ENCODE peak calls at places on chromosomes 2 and 18, in seven cellular contexts. M, R, W, D, H, N and Q are unnamed samples. For H3K27me3, the result is how much of the 10 kb centered on the place peaks cover.

GRCh38 chr2:152627010-152627957 is 90.0 kb downstream of the PRPF40A start:
- DNase-seq in M (no peak), D (no peak), N (peak), W (no peak), R (no peak), H (no peak), Q (no peak)

GRCh38 chr2:6482256-6482655 is 383.5 kb downstream of the CMPK2 start:
- DNase-seq in W (no peak), H (no peak), N (no peak), R (no peak), M (no peak), D (no peak), Q (no peak)

GRCh38 chr2:231597014-231597611 is 4.4 kb downstream of the TEX44 start:
- DNase-seq in W (peak), D (no peak), M (no peak), H (peak), R (no peak), N (peak), Q (no peak)

GRCh38 chr2:225004531-225004930 is 37.7 kb downstream of the DOCK10 start:
- DNase-seq in N (peak), D (no peak), M (no peak), W (no peak), H (no peak), R (no peak), Q (no peak)

GRCh38 chr2:197889041-197889440 is 84.6 kb downstream of the PLCL1 start:
- DNase-seq in D (no peak), M (no peak), W (no peak), N (peak), R (no peak), H (no peak), Q (peak)

GRCh38 chr18:35383136-35383535 is 6.0 kb upstream of the ZNF396 start:
- DNase-seq in N (no peak), W (no peak), D (no peak), M (no peak), H (no peak), R (no peak), Q (no peak)

GRCh38 chr2:149648282-149649030 is 60.9 kb upstream of the MMADHC start:
- DNase-seq in M (peak), R (no peak), N (peak), H (no peak), W (no peak), D (no peak), Q (no peak)

GRCh38 chr18:49910986-49911385 is 97.7 kb upstream of the ACAA2 start:
- DNase-seq in M (no peak), W (no peak), D (no peak), N (no peak), R (peak), H (no peak), Q (no peak)

GRCh38 chr2:26088038-26088643 is 54.3 kb downstream of the RAB10 start:
- DNase-seq in R (no peak), H (no peak), M (no peak), D (peak), N (no peak), W (no peak), Q (no peak)

GRCh38 chr2:23524261-23524706 is 139.3 kb downstream of the KLHL29 start:
- DNase-seq in M (no peak), W (no peak), R (peak), N (peak), H (no peak), D (no peak), Q (no peak)

GRCh38 chr18:48848641-48849143 is 102.1 kb downstream of the SMAD7 start:
- DNase-seq in N (peak), D (no peak), R (peak), H (no peak), W (no peak), M (no peak), Q (no peak)

GRCh38 chr2:120486946-120487345 is 141.0 kb downstream of the INHBB start:
- DNase-seq in W (no peak), D (no peak), N (no peak), M (no peak), H (no peak), R (no peak), Q (no peak)

GRCh38 chr2:131016826-131017596 is 76.2 kb downstream of the FAM168B start:
- DNase-seq in W (no peak), D (no peak), H (no peak), M (no peak), R (peak), N (peak), Q (no peak)

GRCh38 chr2:23460228-23460627 is 75.2 kb downstream of the KLHL29 start:
- DNase-seq in N (no peak), H (no peak), M (no peak), W (no peak), D (no peak), R (no peak), Q (no peak)

GRCh38 chr2:228841877-228842276 is 429.2 kb downstream of the PID1 start:
- DNase-seq in M (no peak), D (no peak), R (no peak), H (no peak), W (no peak), N (no peak), Q (no peak)

GRCh38 chr2:148720501-148720998 is 76.0 kb downstream of the EPC2 start:
- DNase-seq in H (no peak), W (no peak), D (no peak), R (no peak), N (no peak), M (peak), Q (no peak)

GRCh38 chr2:207332473-207333212 is 166.9 kb upstream of the KLF7 start:
- DNase-seq in H (no peak), M (no peak), D (no peak), R (no peak), W (no peak), N (no peak), Q (no peak)

GRCh38 chr2:199136681-199137080 is 321.1 kb downstream of the SATB2 start:
- DNase-seq in N (peak), H (no peak), D (no peak), R (no peak), M (no peak), W (no peak), Q (no peak)

GRCh38 chr2:99279969-99280695 is 20.9 kb downstream of the LYG1 start:
- DNase-seq in M (no peak), D (no peak), H (no peak), N (no peak), R (no peak), W (no peak), Q (no peak)

GRCh38 chr2:1047485-1047884 is 96.8 kb downstream of the SNTG2 start:
- DNase-seq in H (no peak), N (no peak), D (no peak), R (no peak), W (no peak), M (no peak), Q (no peak)
- TF ChIP-seq CTCF in H (no peak), N (peak), D (no peak), R (no peak), W (no peak), M (no peak), Q (no peak)

DNA sequence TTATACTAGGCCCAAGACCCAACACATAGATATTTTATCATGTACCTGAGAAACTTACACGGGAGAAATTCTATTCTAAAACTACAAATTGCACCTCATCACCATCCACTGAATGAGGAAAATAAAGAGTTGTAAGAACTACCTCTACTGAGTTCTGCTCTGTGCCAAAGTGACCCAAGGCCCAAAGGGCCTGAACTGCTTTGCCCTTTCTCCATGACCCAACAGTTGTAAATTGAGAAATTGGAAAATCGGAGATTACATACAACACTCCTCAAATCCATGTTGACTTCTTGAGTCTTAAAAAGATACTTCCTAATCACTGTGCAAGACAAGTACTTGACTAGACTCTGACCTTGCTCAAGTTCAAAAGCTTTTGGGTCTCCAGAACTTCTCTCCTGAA is 8.8 kb downstream of the NR4A2 start:
- DNase-seq in R (no peak), M (no peak), N (no peak), D (no peak), H (no peak), W (no peak), Q (no peak)
- H3K27me3 ChIP-seq in R (under half), M (under half), N (under half), D (under half), H (under half), W (under half), Q (half or more)

DNA sequence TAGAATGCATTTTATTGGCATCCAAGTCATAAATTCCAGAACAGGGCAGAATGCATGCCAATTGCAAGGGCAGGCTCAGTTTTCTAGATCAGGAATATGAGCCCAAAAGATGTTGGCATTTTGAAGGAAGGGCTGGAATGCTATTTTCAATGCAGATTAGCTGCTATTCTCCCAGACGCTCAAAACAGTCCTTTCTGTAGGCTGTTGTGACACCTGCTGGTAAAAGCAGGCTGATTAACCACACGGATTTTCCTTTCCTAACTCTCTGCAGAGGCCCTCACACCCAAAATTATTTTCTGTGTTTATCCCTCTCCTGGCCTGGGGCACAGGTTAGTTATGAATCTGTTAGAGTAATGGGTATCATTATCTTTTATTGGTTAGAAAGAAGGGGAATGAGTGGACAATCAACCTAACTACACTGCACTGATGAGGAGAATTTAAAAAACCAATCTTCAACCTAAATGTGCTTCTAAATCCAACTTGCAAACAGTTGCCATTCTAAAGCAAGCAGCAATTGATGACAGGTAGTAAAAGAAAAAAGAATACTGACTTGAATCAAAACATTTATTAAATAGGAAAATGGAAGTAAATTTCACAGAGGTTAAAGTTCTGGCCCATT is 94.0 kb downstream of the PLA2R1 start:
- DNase-seq in H (no peak), R (no peak), M (no peak), D (no peak), N (peak), W (no peak), Q (no peak)
- TF ChIP-seq CTCF in H (peak), R (no peak), M (peak), D (peak), N (peak), W (peak), Q (peak)

GRCh38 chr2:219944861-219945260 is 317.4 kb downstream of the SLC4A3 start:
- DNase-seq in H (no peak), R (no peak), N (no peak), D (no peak), W (no peak), M (no peak), Q (no peak)
- H3K27me3 ChIP-seq in H (under half), R (under half), N (under half), D (under half), W (under half), M (under half), Q (under half)

GRCh38 chr18:2854871-2855270 is 8.1 kb downstream of the EMILIN2 start:
- DNase-seq in M (no peak), N (no peak), D (no peak), H (no peak), R (no peak), W (no peak), Q (no peak)
- TF ChIP-seq CTCF in M (no peak), N (no peak), D (no peak), H (no peak), R (no peak), W (no peak), Q (no peak)